ENCODE peak calls at places on chromosome 13, in six cellular contexts. H is transverse colon; E is WTC11; C is activated naive CD4-positive, alpha-beta T cell treated with Interleukin-2 at 50 U/mL for 16 hours; O is activated CD4-positive, alpha-beta T cell treated with anti-CD3 and anti-CD28 coated beads for 24 hours; N is CD4-positive, alpha-beta T cell. S is an unnamed sample.

GRCh38 chr13:71865858-71866172 is 1.2 kb downstream of the DACH1 start:
- DNase-seq in H (peak; percentile 10), E (peak; percentile 21), C (no peak), O (no peak), N (no peak), S (peak; percentile 14)

GRCh38 chr13:46386996-46387851 is at the start of gene RUBCNL:
- DNase-seq in H (peak; percentile 78), E (peak; percentile 70), C (peak; percentile 25), O (peak; percentile 31), N (no peak), S (no peak)

GRCh38 chr13:51613535-51613934 is 29.3 kb downstream of the WDFY2 start:
- DNase-seq in H (no peak), E (no peak), C (no peak), O (no peak), N (no peak), S (no peak)

GRCh38 chr13:70027551-70027950 is 80.1 kb upstream of the ATXN8OS start:
- DNase-seq in H (no peak), E (no peak), C (no peak), O (no peak), N (no peak), S (no peak)

GRCh38 chr13:31653730-31654129 is 85.6 kb upstream of the RXFP2 start:
- DNase-seq in H (no peak), E (no peak), C (no peak), O (no peak), N (no peak), S (no peak)

GRCh38 chr13:110308377-110309158 is 1.5 kb downstream of the COL4A2 start:
- DNase-seq in H (no peak), E (peak; percentile 48), C (no peak), O (no peak), N (no peak), S (peak; percentile 73)

GRCh38 chr13:111152836-111153235 is 37.7 kb downstream of the ARHGEF7 start:
- DNase-seq in H (no peak), E (no peak), C (no peak), O (no peak), N (no peak), S (no peak)

GRCh38 chr13:26971990-26972888 is 199.4 kb downstream of the USP12 start:
- DNase-seq in H (peak; percentile 80), E (peak; percentile 61), C (peak; percentile 7), O (no peak), N (no peak), S (no peak)

GRCh38 chr13:114339779-114340534 is 25.7 kb downstream of the CHAMP1 start:
- DNase-seq in H (peak; percentile 59), E (no peak), C (peak; percentile 44), O (peak; percentile 10), N (peak; percentile 14), S (no peak)

GRCh38 chr13:102286326-102286725 is 115.5 kb downstream of the FGF14 start:
- DNase-seq in H (no peak), E (no peak), C (no peak), O (no peak), N (no peak), S (no peak)

GRCh38 chr13:81800433-81800832 is 1459.5 kb upstream of the SPRY2 start:
- DNase-seq in H (no peak), E (no peak), C (no peak), O (no peak), N (no peak), S (no peak)

GRCh38 chr13:51803018-51803417 is 945 bp downstream of the DHRS12 start:
- DNase-seq in H (no peak), E (no peak), C (no peak), O (no peak), N (no peak), S (peak; percentile 50)

GRCh38 chr13:99847318-99847750 is 124.2 kb downstream of the ZIC5 start:
- DNase-seq in H (no peak), E (no peak), C (no peak), O (no peak), N (no peak), S (no peak)

S was measured in uterus.